ENCODE peak calls at places on chromosomes 5 and 9, in four cellular contexts. F is WTC11, O is SK-N-SH, A is K562. U is an unnamed sample.

GRCh38 chr5:82019342-82020138 is 47.7 kb downstream of the ATG10 start:
- DNase-seq in F (no peak), O (no peak), A (no peak), U (peak; percentile 50)

GRCh38 chr9:69180670-69181069 is 6.6 kb downstream of the TJP2 start:
- DNase-seq in F (no peak), O (peak; percentile 74), A (peak; percentile 90), U (peak; percentile 93)

GRCh38 chr5:169875091-169875727 is 105.1 kb downstream of the INSYN2B start:
- DNase-seq in F (no peak), O (no peak), A (no peak), U (no peak)

GRCh38 chr5:102090770-102091169 is 205.3 kb downstream of the SLCO4C1 start:
- DNase-seq in F (peak; percentile 30), O (peak; percentile 43), A (peak; percentile 4), U (peak; percentile 77)

GRCh38 chr5:143569213-143569663 is 165.8 kb upstream of the NR3C1 start:
- DNase-seq in F (no peak), O (no peak), A (no peak), U (peak; percentile 82)

GRCh38 chr9:137015976-137016375 is 12.1 kb downstream of the ABCA2 start:
- DNase-seq in F (no peak), O (no peak), A (no peak), U (no peak)

GRCh38 chr5:81125959-81126358 is 107.2 kb upstream of the CKMT2 start:
- DNase-seq in F (no peak), O (no peak), A (no peak), U (peak; percentile 2)

GRCh38 chr5:15499528-15500325 is at the start of gene FBXL7:
- DNase-seq in F (peak; percentile 83), O (peak; percentile 90), A (no peak), U (peak; percentile 4)

GRCh38 chr5:160434022-160434531 is 12.4 kb downstream of the PTTG1 start:
- DNase-seq in F (peak; percentile 37), O (no peak), A (no peak), U (peak; percentile 46)

GRCh38 chr9:126661521-126662251 is 48.0 kb downstream of the LMX1B start:
- DNase-seq in F (peak; percentile 80), O (no peak), A (no peak), U (peak; percentile 41)

GRCh38 chr5:88666761-88667186 is 216.2 kb downstream of the MEF2C start:
- DNase-seq in F (no peak), O (no peak), A (no peak), U (no peak)

GRCh38 chr9:131543141-131543540 is 2.2 kb upstream of the PRRT1B start:
- DNase-seq in F (no peak), O (no peak), A (no peak), U (no peak)

GRCh38 chr5:153372433-153373167 is 117.9 kb upstream of the GRIA1 start:
- DNase-seq in F (no peak), O (no peak), A (no peak), U (no peak)

GRCh38 chr5:148941810-148942209 is 115.4 kb downstream of the ADRB2 start:
- DNase-seq in F (no peak), O (no peak), A (no peak), U (no peak)

GRCh38 chr5:50963647-50964584 is 297.5 kb downstream of the PARP8 start:
- DNase-seq in F (no peak), O (peak; percentile 66), A (no peak), U (no peak)

GRCh38 chr5:17713301-17713700 is 79.0 kb downstream of the TAF11L14 start:
- DNase-seq in F (no peak), O (no peak), A (no peak), U (no peak)

GRCh38 chr5:150647275-150648251 is 7.1 kb downstream of the SYNPO start:
- DNase-seq in F (no peak), O (no peak), A (no peak), U (no peak)

GRCh38 chr5:65808261-65808741 is 86.3 kb downstream of the NLN start:
- DNase-seq in F (no peak), O (no peak), A (no peak), U (no peak)

GRCh38 chr9:79080536-79080935 is 491.2 kb upstream of the TLE4 start:
- DNase-seq in F (no peak), O (no peak), A (no peak), U (no peak)

GRCh38 chr5:36744041-36744677 is 132.4 kb upstream of the NIPBL start:
- DNase-seq in F (no peak), O (no peak), A (peak; percentile 40), U (no peak)

GRCh38 chr5:178116406-178116885 is 3.1 kb downstream of the N4BP3 start:
- DNase-seq in F (no peak), O (peak; percentile 44), A (no peak), U (no peak)

GRCh38 chr5:71891856-71892255 is 172.8 kb downstream of the CARTPT start:
- DNase-seq in F (no peak), O (no peak), A (no peak), U (no peak)

GRCh38 chr9:125272697-125273096 is 11.1 kb downstream of the GAPVD1 start:
- DNase-seq in F (no peak), O (no peak), A (no peak), U (peak; percentile 90)

GRCh38 chr5:78626009-78626571 is 22.5 kb downstream of the LHFPL2 start:
- DNase-seq in F (no peak), O (no peak), A (no peak), U (no peak)

GRCh38 chr9:135990468-135991429 is 29.6 kb upstream of the UBAC1 start:
- DNase-seq in F (peak; percentile 64), O (peak; percentile 89), A (peak; percentile 89), U (peak; percentile 78)

GRCh38 chr5:67897980-67898379 is 317.6 kb upstream of the PIK3R1 start:
- DNase-seq in F (no peak), O (no peak), A (no peak), U (no peak)

GRCh38 chr9:110141118-110141797 is 66.7 kb downstream of the C9orf152 start:
- DNase-seq in F (no peak), O (no peak), A (no peak), U (no peak)

GRCh38 chr9:116274293-116274692 is 120.7 kb downstream of the PAPPA start:
- DNase-seq in F (no peak), O (no peak), A (no peak), U (no peak)

GRCh38 chr5:159337291-159337974 is 7.1 kb upstream of the IL12B start:
- DNase-seq in F (no peak), O (no peak), A (peak; percentile 10), U (no peak)

GRCh38 chr9:132539071-132539470 is 43.3 kb upstream of the BARHL1 start:
- DNase-seq in F (no peak), O (no peak), A (no peak), U (no peak)

GRCh38 chr5:175548899-175549311 is 70.5 kb downstream of the SFXN1 start:
- DNase-seq in F (peak; percentile 63), O (no peak), A (no peak), U (no peak)

GRCh38 chr5:150632305-150633160 is 7.9 kb upstream of the SYNPO start:
- DNase-seq in F (no peak), O (no peak), A (no peak), U (no peak)

GRCh38 chr9:126791406-126792230 is 13.2 kb upstream of the ZBTB43 start:
- DNase-seq in F (no peak), O (no peak), A (no peak), U (peak; percentile 49)

GRCh38 chr5:147223343-147223742 is 11.5 kb upstream of the STK32A start:
- DNase-seq in F (no peak), O (no peak), A (no peak), U (no peak)

GRCh38 chr5:34820593-34820992 is 18.4 kb upstream of the TTC23L start:
- DNase-seq in F (no peak), O (no peak), A (no peak), U (no peak)

GRCh38 chr5:34818717-34819116 is 20.2 kb upstream of the TTC23L start:
- DNase-seq in F (no peak), O (no peak), A (no peak), U (peak; percentile 33)

GRCh38 chr5:34826347-34826746 is 12.6 kb upstream of the TTC23L start:
- DNase-seq in F (peak; percentile 15), O (no peak), A (no peak), U (no peak)

GRCh38 chr5:34827594-34828506 is 11.1 kb upstream of the TTC23L start:
- DNase-seq in F (no peak), O (no peak), A (no peak), U (no peak)

DNA sequence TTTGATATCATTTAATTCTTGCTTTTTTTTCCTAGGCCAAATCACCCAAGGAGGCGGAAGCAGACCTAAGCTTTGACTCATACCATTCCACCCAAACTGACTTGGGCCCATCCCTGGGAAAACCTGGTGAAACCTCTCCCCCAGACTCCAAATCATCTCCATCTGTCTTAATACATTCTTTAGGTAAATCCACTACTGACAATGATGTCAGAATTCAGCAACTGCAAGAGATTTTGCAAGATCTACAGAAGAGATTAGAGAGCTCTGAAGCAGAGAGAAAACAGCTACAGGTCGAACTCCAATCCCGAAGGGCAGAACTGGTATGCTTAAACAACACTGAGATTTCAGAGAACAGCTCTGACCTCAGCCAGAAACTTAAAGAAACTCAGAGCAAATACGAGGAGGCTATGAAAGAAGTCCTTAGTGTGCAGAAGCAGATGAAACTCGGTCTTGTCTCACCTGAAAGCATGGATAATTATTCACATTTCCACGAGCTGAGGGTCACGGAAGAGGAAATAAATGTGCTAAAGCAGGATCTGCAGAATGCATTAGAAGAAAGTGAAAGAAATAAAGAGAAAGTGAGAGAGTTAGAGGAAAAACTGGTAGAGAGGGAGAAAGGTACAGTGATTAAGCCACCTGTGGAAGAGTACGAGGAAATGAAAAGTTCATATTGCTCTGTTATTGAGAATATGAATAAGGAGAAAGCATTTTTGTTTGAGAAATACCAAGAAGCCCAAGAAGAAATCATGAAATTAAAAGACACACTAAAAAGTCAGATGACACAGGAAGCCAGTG is 15.8 kb upstream of the TTC23L start:
- DNase-seq in F (no peak), O (no peak), A (no peak), U (no peak)
- TF ChIP-seq FOXJ3 in F (no peak), O (no peak), A (no peak), U (no peak)

DNA sequence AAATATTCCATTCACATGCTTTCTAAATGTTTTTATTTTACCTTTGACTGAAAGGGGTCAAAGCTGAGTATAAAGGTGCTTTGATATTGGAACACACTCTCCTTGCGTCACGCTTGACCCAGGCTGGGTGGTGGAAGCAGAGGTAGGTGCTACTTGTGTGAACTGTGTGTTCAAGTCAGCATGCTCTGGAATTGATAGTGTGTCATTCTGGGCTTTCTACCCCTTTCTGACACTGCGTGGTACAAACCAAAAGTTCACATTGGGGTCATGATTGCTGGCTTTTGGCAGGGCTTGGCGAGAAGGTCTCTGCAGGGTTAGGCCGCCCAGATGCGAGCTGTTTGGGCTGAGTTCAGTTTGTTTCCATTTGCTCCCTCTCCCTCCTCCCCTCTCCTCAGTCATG is 131.8 kb downstream of the ADAMTSL1 start:
- DNase-seq in F (no peak), O (no peak), A (no peak), U (no peak)
- TF ChIP-seq FOXJ3 in F (no peak), O (no peak), A (no peak), U (no peak)

GRCh38 chr9:105399117-105399516 is 48.7 kb upstream of the FSD1L start:
- DNase-seq in F (no peak), O (no peak), A (no peak), U (no peak)
- TF ChIP-seq FOXJ3 in F (no peak), O (no peak), A (no peak), U (no peak)

GRCh38 chr5:137733011-137733410 is 2.9 kb downstream of the KLHL3 start:
- DNase-seq in F (no peak), O (no peak), A (no peak), U (no peak)

GRCh38 chr5:137731201-137731600 is 4.7 kb downstream of the KLHL3 start:
- DNase-seq in F (no peak), O (no peak), A (no peak), U (no peak)

GRCh38 chr5:137728048-137728447 is 7.8 kb downstream of the KLHL3 start:
- DNase-seq in F (no peak), O (no peak), A (no peak), U (no peak)

GRCh38 chr5:137727623-137728022 is 8.3 kb downstream of the KLHL3 start:
- DNase-seq in F (no peak), O (no peak), A (no peak), U (no peak)

GRCh38 chr5:137730331-137730730 is 5.6 kb downstream of the KLHL3 start:
- DNase-seq in F (no peak), O (no peak), A (no peak), U (no peak)
- TF ChIP-seq FOXJ3 in F (no peak), O (no peak), A (no peak), U (no peak)